ENCODE peak calls at places on chromosomes 11 and 22, in four cellular contexts. Y is PC-3, U is HCT116, Q is GM23248. A is an unnamed sample.

GRCh38 chr11:65588199-65589054 is 7.2 kb downstream of the KCNK7 start:
- DNase-seq in U (no peak), Q (peak), Y (peak), A (peak)

GRCh38 chr11:13009921-13010736 is 1.0 kb downstream of the RASSF10 start:
- DNase-seq in U (no peak), Q (peak), Y (no peak), A (peak)

GRCh38 chr11:125166347-125166841 is 1.8 kb downstream of the PKNOX2 start:
- DNase-seq in Q (peak), U (no peak), Y (no peak), A (peak)

GRCh38 chr22:22752556-22753477 is 108.4 kb downstream of the GGTLC2 start:
- DNase-seq in Q (peak), U (no peak), Y (peak), A (no peak)

GRCh38 chr11:113462830-113463229 is 12.4 kb downstream of the DRD2 start:
- DNase-seq in Y (no peak), Q (no peak), U (no peak), A (no peak)

GRCh38 chr11:113148652-113149051 is 165.7 kb upstream of the TTC12 start:
- DNase-seq in U (no peak), Y (no peak), Q (no peak), A (no peak)

GRCh38 chr11:1959786-1960185 is 12.7 kb downstream of the MRPL23 start:
- DNase-seq in Q (no peak), Y (no peak), U (no peak), A (no peak)

GRCh38 chr22:46791201-46791731 is 28.8 kb downstream of the TBC1D22A start:
- DNase-seq in U (no peak), Y (no peak), Q (peak), A (no peak)

GRCh38 chr22:20979243-20979809 is 2.8 kb upstream of the LZTR1 start:
- DNase-seq in Q (peak), U (no peak), Y (no peak), A (peak)

GRCh38 chr11:108670381-108670930 is 5.6 kb downstream of the DDX10 start:
- DNase-seq in Q (no peak), Y (no peak), U (no peak), A (no peak)

GRCh38 chr22:18023509-18024275 is 669 bp downstream of the MICAL3 start:
- DNase-seq in U (peak), Q (peak), Y (peak), A (peak)

GRCh38 chr11:117833401-117833891 is 8.9 kb upstream of the FXYD2 start:
- DNase-seq in U (no peak), Y (no peak), Q (no peak), A (no peak)

GRCh38 chr22:24427500-24428164 is at the start of gene ADORA2A:
- DNase-seq in U (no peak), Y (no peak), Q (no peak), A (no peak)

GRCh38 chr11:47099213-47099917 is 77.3 kb downstream of the ARFGAP2 start:
- DNase-seq in Q (no peak), Y (no peak), U (no peak), A (no peak)

GRCh38 chr11:107741044-107741823 is 29.4 kb upstream of the SLN start:
- DNase-seq in Y (peak), Q (peak), U (peak), A (peak)

GRCh38 chr22:45970709-45971388 is 6.1 kb downstream of the WNT7B start:
- DNase-seq in Q (peak), U (no peak), Y (no peak), A (peak)

GRCh38 chr11:92765965-92766371 is 203.5 kb upstream of the MTNR1B start:
- DNase-seq in U (no peak), Q (peak), Y (no peak), A (peak)

GRCh38 chr11:32602657-32603410 is 19.2 kb downstream of the EIF3M start:
- DNase-seq in U (no peak), Q (peak), Y (peak), A (no peak)

GRCh38 chr22:23856721-23857605 is 712 bp upstream of the SLC2A11 start:
- DNase-seq in Y (no peak), U (no peak), Q (peak), A (peak)

GRCh38 chr22:37132773-37133172 is 16.9 kb downstream of the IL2RB start:
- DNase-seq in Q (no peak), U (no peak), Y (no peak), A (no peak)

GRCh38 chr11:126790550-126790981 is 210.0 kb downstream of the KIRREL3 start:
- DNase-seq in Q (peak), Y (peak), U (no peak), A (peak)

GRCh38 chr11:12674571-12674935 is 332 bp downstream of the TEAD1 start:
- DNase-seq in U (no peak), Y (no peak), Q (peak), A (no peak)

GRCh38 chr11:113862430-113862829 is 12.9 kb downstream of the USP28 start:
- DNase-seq in Q (no peak), Y (peak), U (no peak), A (peak)

GRCh38 chr11:43515090-43515489 is 156.4 kb downstream of the TTC17 start:
- DNase-seq in U (no peak), Y (no peak), Q (peak), A (peak)

GRCh38 chr11:120147094-120147949 is 9.4 kb upstream of the TRIM29 start:
- DNase-seq in Y (no peak), Q (no peak), U (no peak), A (no peak)

GRCh38 chr11:68714047-68714856 is 29.9 kb downstream of the GAL start:
- DNase-seq in Q (no peak), Y (no peak), U (no peak), A (peak)

GRCh38 chr11:59944761-59945160 is 6.5 kb downstream of the OOSP1 start:
- DNase-seq in Q (no peak), U (no peak), Y (no peak), A (no peak)

GRCh38 chr11:121226415-121227263 is 65.9 kb upstream of the SC5D start:
- DNase-seq in Y (no peak), Q (no peak), U (peak), A (no peak)

GRCh38 chr11:101862410-101863233 is 52.2 kb upstream of the CEP126 start:
- DNase-seq in Q (peak), Y (peak), U (peak), A (peak)

GRCh38 chr11:87493516-87493915 is 455.8 kb downstream of the TMEM135 start:
- DNase-seq in U (no peak), Y (no peak), Q (peak), A (peak)

GRCh38 chr11:129846508-129847335 is 31.1 kb downstream of the TMEM45B start:
- DNase-seq in Q (peak), U (no peak), Y (peak), A (no peak)

GRCh38 chr11:65911682-65912568 is 6.9 kb downstream of the C11orf68 start:
- DNase-seq in Q (peak), Y (peak), U (peak), A (peak)

DNA sequence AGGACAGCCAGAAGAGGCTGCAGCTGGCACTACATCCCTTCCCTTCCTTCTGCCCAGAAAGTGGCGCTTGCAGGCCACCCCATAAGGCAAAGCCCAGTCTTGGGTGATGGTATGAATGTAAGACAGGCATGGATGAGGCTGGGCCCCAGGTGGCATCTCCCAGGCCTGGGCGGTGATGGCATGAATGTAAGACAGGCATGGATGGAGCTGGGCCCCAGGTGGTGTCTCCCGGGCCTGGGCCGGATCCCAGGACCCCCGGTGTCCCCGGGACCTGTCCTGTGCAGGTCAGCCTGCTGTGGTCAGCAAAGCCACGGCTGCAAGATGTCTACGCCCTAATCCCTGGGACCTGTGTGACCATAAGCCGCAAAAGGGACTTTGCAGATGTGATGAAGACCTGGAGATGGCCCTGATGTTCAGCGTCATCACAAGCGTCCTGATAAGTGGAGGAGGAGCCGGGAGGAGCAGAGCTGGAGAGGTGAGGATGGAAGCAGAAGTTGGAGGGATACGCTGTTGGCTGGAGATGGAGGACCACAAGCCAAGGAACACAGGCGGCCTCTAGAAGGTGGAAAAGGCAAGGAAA is 181.1 kb downstream of the CTTN start:
- DNase-seq in U (no peak), Q (no peak), Y (no peak), A (no peak)
- TF ChIP-seq EZH2phosphoT487 in U (no peak), Q (no peak), Y (no peak), A (no peak)

GRCh38 chr11:134795017-134795416 is 383.0 kb upstream of the B3GAT1 start:
- DNase-seq in U (no peak), Q (no peak), Y (no peak), A (no peak)
- H3K9ac ChIP-seq in U (no peak), Q (no peak), Y (no peak), A (no peak)

GRCh38 chr11:57458410-57459111 is 1.8 kb upstream of the RTN4RL2 start:
- DNase-seq in Y (peak), U (no peak), Q (peak), A (peak)
- TF ChIP-seq EZH2 in Y (no peak), U (no peak), Q (peak), A (peak)

DNA sequence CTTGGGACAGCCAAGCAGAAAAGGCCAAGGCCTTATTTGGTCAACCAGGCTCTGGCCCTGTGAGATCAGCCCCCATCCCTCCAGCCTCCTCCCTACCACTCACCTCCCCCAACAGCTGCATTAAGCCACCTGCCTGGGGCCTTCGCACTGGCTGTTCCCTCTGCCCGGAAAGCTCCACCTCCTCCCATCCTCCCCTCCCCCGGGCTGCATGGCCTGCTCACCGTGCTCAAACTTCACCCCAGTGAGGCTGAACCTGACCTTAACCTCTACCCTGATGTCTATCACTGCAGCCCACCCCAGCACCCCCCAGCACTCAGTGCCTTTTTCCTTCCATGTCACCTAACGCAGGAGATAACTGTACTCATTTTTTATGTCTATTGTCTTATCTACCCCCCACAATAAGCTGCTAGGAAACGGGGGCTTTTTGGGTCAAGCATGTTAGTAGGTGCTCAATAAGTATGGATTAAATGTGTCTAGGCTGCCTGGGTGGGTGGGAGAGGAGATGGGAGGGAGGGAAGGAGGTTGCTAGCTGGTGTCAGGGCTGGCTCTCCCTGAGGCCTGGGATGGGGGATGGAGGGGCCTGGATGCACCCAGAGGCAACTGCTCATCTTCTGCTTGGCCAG is 912 bp downstream of the PTPRCAP start:
- DNase-seq in Y (no peak), U (no peak), Q (no peak), A (no peak)
- TF ChIP-seq EZH2phosphoT487 in Y (no peak), U (no peak), Q (no peak), A (no peak)

GRCh38 chr22:26642465-26643367 is 14.7 kb upstream of the MIAT start:
- DNase-seq in Y (no peak), Q (no peak), U (no peak), A (peak)
- H3K9ac ChIP-seq in Y (no peak), Q (no peak), U (no peak), A (no peak)

DNA sequence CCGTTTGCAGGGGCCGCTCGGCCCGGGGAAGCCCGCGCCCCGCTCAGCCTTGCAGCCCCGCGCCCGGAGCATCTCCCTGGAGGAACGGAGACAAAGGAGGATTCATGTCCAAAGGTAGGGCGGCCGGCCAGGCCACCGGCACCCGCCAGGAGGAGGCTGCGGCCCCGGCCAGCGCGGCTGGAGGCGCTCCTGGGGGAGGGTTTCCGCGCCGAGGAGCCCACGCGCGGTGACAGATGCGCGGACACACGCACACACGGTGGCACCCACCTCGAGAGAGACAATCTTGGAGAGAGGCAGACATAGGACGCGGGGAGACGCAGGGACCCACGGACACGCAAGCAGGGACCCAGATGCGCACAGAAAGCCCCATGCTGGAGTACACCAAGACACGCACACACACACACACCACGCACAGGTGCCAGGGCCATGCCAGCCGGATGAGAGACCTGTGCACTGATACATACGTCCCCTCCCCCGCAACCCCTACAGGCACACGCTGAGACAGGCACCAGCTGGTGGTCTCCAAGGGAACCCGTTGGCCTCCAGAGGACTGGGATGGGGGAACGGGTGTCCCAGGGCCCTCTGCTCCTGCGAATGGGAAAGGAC is 7.8 kb downstream of the SEPTIN3 start:
- DNase-seq in Q (peak), U (no peak), Y (no peak), A (peak)
- TF ChIP-seq EZH2 in Q (no peak), U (no peak), Y (no peak), A (no peak)

DNA sequence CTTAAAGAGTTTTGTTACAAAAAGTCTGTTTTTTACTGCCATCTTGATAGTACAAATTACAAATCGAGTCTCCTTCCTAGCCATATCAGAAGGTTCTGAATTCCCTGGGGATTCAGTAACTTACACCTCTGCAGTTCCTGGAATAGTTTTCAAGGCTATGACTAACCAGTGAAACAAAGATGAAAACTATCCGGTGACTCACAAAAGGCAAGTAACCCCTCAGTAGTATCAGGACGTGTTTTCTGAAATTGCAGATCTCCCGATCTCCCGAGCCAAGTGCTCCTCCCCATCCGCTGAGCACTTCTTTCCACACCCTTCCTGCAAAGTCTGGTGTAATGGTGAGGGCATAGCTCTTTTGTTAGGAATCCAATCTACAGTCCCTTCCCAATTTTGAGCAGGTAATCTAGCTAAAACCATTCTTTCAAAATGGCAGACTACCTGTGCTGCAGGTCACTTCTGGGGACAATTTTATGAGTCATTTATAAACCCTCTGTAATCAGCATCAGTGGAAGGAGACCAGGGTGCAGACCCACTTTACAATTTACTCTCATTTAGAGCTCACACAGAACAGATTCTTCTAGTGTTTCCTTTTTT is 7.7 kb downstream of the E2F8 start:
- DNase-seq in Y (peak), Q (peak), U (peak), A (no peak)
- TF ChIP-seq EZH2phosphoT487 in Y (no peak), Q (no peak), U (no peak), A (no peak)

GRCh38 chr11:28086569-28086968 is 21.4 kb downstream of the KIF18A start:
- DNase-seq in Q (peak), U (no peak), Y (peak), A (no peak)
- H3K9ac ChIP-seq in Q (no peak), U (no peak), Y (peak), A (no peak)

A was measured in neural progenitor cell.